ENCODE peak calls at places on chromosomes 11 and 22, in nine cellular contexts. Y is NCI-H510A; D is iPS DF 6.9; V is cardiac muscle cell; T is right lobe of liver; M is endothelial cell of umbilical vein; C is activated T-helper 1 cell treated with anti-CD3 and anti-CD28 coated beads, Interleukin-12 subunit alpha, Interleukin-12 subunit beta, Interleukin-2, Interleukin-4 antibody, amounts not matched to agents 30 ng/mL and 10 ng/mL and 1 ng/mL, durations not matched to agents 14 hours and 24 hours and 36 hours; Q is hepatocyte; Z is endodermal cell. G is an unnamed sample.

GRCh38 chr11:47950396-47950795 is 30.0 kb upstream of the PTPRJ start:
- DNase-seq in Y (no peak), D (no peak), V (peak), T (no peak), M (no peak), C (peak), Q (no peak), Z (no peak), G (no peak)

GRCh38 chr11:8257003-8257664 is 6.5 kb downstream of the LMO1 start:
- DNase-seq in Y (no peak), D (no peak), V (no peak), T (no peak), M (no peak), C (no peak), Q (no peak), Z (no peak), G (no peak)

GRCh38 chr11:45269678-45270077 is 16.5 kb downstream of the SYT13 start:
- DNase-seq in Y (no peak), D (no peak), V (no peak), T (no peak), M (no peak), C (no peak), Q (no peak), Z (no peak), G (no peak)

GRCh38 chr11:65618763-65619162 is 3.2 kb downstream of the PCNX3 start:
- DNase-seq in Y (no peak), D (no peak), V (no peak), T (no peak), M (no peak), C (no peak), Q (no peak), Z (no peak), G (no peak)

GRCh38 chr11:96091476-96091875 is 167.6 kb upstream of the MTMR2 start:
- DNase-seq in Y (no peak), D (no peak), V (peak), T (no peak), M (no peak), C (no peak), Q (no peak), Z (no peak), G (no peak)

GRCh38 chr11:35337136-35337918 is 82.0 kb downstream of the SLC1A2 start:
- DNase-seq in Y (no peak), D (no peak), V (peak), T (no peak), M (peak), C (no peak), Q (peak), Z (no peak), G (no peak)

GRCh38 chr11:12056112-12056511 is 47.7 kb upstream of the DKK3 start:
- DNase-seq in Y (no peak), D (no peak), V (no peak), T (no peak), M (no peak), C (no peak), Q (no peak), Z (no peak), G (no peak)

GRCh38 chr11:15589070-15589626 is 474.4 kb downstream of the INSC start:
- DNase-seq in Y (no peak), D (no peak), V (no peak), T (no peak), M (no peak), C (no peak), Q (no peak), Z (no peak), G (no peak)

GRCh38 chr11:13928566-13929251 is 33.8 kb upstream of the SPON1 start:
- DNase-seq in Y (peak), D (no peak), V (peak), T (no peak), M (peak), C (no peak), Q (peak), Z (no peak), G (peak)

GRCh38 chr22:28978158-28978557 is 83.5 kb downstream of the C22orf31 start:
- DNase-seq in Y (no peak), D (no peak), V (peak), T (no peak), M (no peak), C (no peak), Q (no peak), Z (no peak), G (peak)

GRCh38 chr11:13963949-13964770 is 1.6 kb downstream of the SPON1 start:
- DNase-seq in Y (no peak), D (no peak), V (no peak), T (peak), M (no peak), C (no peak), Q (peak), Z (peak), G (no peak)

GRCh38 chr11:76717369-76717768 is 46.8 kb upstream of the LRRC32 start:
- DNase-seq in Y (no peak), D (no peak), V (no peak), T (no peak), M (no peak), C (no peak), Q (no peak), Z (no peak), G (no peak)

GRCh38 chr11:17519486-17519885 is 24.7 kb downstream of the USH1C start:
- DNase-seq in Y (no peak), D (no peak), V (no peak), T (no peak), M (no peak), C (no peak), Q (no peak), Z (no peak), G (no peak)

GRCh38 chr11:29306527-29306926 is 710.3 kb downstream of the KCNA4 start:
- DNase-seq in Y (no peak), D (no peak), V (peak), T (no peak), M (peak), C (no peak), Q (no peak), Z (no peak), G (no peak)

GRCh38 chr11:122354029-122354697 is 238.1 kb upstream of the BLID start:
- DNase-seq in Y (no peak), D (no peak), V (peak), T (no peak), M (no peak), C (no peak), Q (no peak), Z (no peak), G (no peak)

GRCh38 chr11:69309800-69310280 is 15.9 kb downstream of the MYEOV start:
- DNase-seq in Y (no peak), D (no peak), V (peak), T (no peak), M (no peak), C (no peak), Q (no peak), Z (no peak), G (no peak)

GRCh38 chr11:76599041-76600013 is 71.2 kb downstream of the LRRC32 start:
- DNase-seq in Y (no peak), D (no peak), V (peak), T (no peak), M (no peak), C (no peak), Q (peak), Z (peak), G (no peak)

G was measured in SHP77 treated with DMSO at 0.1 percent for 48 hours.